ENCODE peak calls at places on chromosomes 7 and 10, in eight cellular contexts. Z is NCI-H774; K is head of caudate nucleus; Q is HEK293T; I is right lobe of liver; F is activated CD8-positive, alpha-beta memory T cell treated with anti-CD3 and anti-CD28 coated beads, Interleukin-2, amount 50 U/mL, for 48 hours; C is NB4; A is thyroid gland. X is an unnamed sample.

GRCh38 chr10:119726291-119727261 is 726 bp downstream of the INPP5F start:
- DNase-seq in Z (no peak), K (peak), Q (peak), I (no peak), F (no peak), C (no peak), A (peak), X (no peak)

GRCh38 chr7:129176853-129177369 is 11.5 kb upstream of the SMO start:
- DNase-seq in Z (no peak), K (no peak), Q (no peak), I (no peak), F (no peak), C (no peak), A (no peak), X (no peak)

GRCh38 chr10:103645141-103646054 is 151.9 kb downstream of the NEURL1 start:
- DNase-seq in Z (no peak), K (no peak), Q (no peak), I (peak), F (no peak), C (peak), A (no peak), X (no peak)

GRCh38 chr7:205117-206010 is 13.0 kb downstream of the FAM20C start:
- DNase-seq in Z (no peak), K (no peak), Q (no peak), I (no peak), F (no peak), C (no peak), A (no peak), X (no peak)

GRCh38 chr10:118314882-118315281 is 27.2 kb downstream of the FAM204A start:
- DNase-seq in Z (no peak), K (no peak), Q (no peak), I (no peak), F (no peak), C (no peak), A (no peak), X (no peak)

GRCh38 chr10:70920519-70920918 is 32.2 kb upstream of the PCBD1 start:
- DNase-seq in Z (peak), K (no peak), Q (no peak), I (peak), F (no peak), C (no peak), A (peak), X (no peak)

GRCh38 chr10:28716748-28717147 is 39.4 kb downstream of the BAMBI start:
- DNase-seq in Z (no peak), K (no peak), Q (no peak), I (no peak), F (no peak), C (no peak), A (no peak), X (no peak)

GRCh38 chr7:118072893-118073674 is 110.9 kb upstream of the LSM8 start:
- DNase-seq in Z (no peak), K (no peak), Q (no peak), I (no peak), F (no peak), C (no peak), A (no peak), X (no peak)

GRCh38 chr7:39421661-39422060 is 144.5 kb upstream of the YAE1 start:
- DNase-seq in Z (no peak), K (no peak), Q (no peak), I (no peak), F (no peak), C (no peak), A (no peak), X (no peak)

GRCh38 chr7:28114056-28114455 is 66.5 kb downstream of the JAZF1 start:
- DNase-seq in Z (no peak), K (no peak), Q (no peak), I (no peak), F (no peak), C (no peak), A (peak), X (no peak)

GRCh38 chr7:1533569-1534329 is 3.2 kb downstream of the MAFK start:
- DNase-seq in Z (no peak), K (no peak), Q (no peak), I (peak), F (peak), C (no peak), A (peak), X (no peak)

GRCh38 chr7:36138209-36138608 is 14.8 kb upstream of the EEPD1 start:
- DNase-seq in Z (no peak), K (no peak), Q (no peak), I (no peak), F (no peak), C (no peak), A (no peak), X (no peak)